ENCODE peak calls at places on chromosomes 7 and 10, in five cellular contexts. N is K562, V is HepG2, P is HCT116, J is GM12878. U is an unnamed sample.

GRCh38 chr10:112792487-112793196 is 157.4 kb upstream of the TCF7L2 start:
- DNase-seq in V (no peak), J (no peak), P (no peak), N (no peak), U (peak; percentile 43)

GRCh38 chr7:2954433-2954853 is 89.2 kb downstream of the CARD11 start:
- DNase-seq in N (no peak), P (no peak), V (no peak), J (no peak), U (no peak)

GRCh38 chr10:15169555-15170407 is 1.3 kb upstream of the NMT2 start:
- DNase-seq in P (no peak), J (no peak), V (peak; percentile 29), N (no peak), U (no peak)

GRCh38 chr7:16428672-16429071 is 7.3 kb upstream of the CRPPA start:
- DNase-seq in J (no peak), P (no peak), N (no peak), V (no peak), U (no peak)

GRCh38 chr10:133237241-133238065 is at the start of gene VENTX:
- DNase-seq in N (no peak), V (no peak), J (no peak), P (no peak), U (peak; percentile 87)

GRCh38 chr10:114174462-114175190 is 623 bp upstream of the CCDC186 start:
- DNase-seq in J (no peak), P (no peak), V (no peak), N (no peak), U (no peak)

GRCh38 chr10:51137741-51138529 is 63.6 kb downstream of the PRKG1 start:
- DNase-seq in P (no peak), J (no peak), N (no peak), V (no peak), U (no peak)

GRCh38 chr10:80542053-80542452 is 4.4 kb downstream of the SH2D4B start:
- DNase-seq in V (peak; percentile 23), N (no peak), P (no peak), J (no peak), U (no peak)

GRCh38 chr7:74625446-74625845 is 32.1 kb upstream of the GTF2I start:
- DNase-seq in J (no peak), V (peak; percentile 46), P (no peak), N (no peak), U (no peak)

GRCh38 chr7:307970-308369 is 18.0 kb downstream of the FOXL3 start:
- DNase-seq in N (no peak), V (no peak), J (no peak), P (no peak), U (no peak)

GRCh38 chr7:47906883-47907282 is 41.4 kb downstream of the PKD1L1 start:
- DNase-seq in P (no peak), V (peak; percentile 15), N (no peak), J (no peak), U (no peak)

GRCh38 chr7:93935112-93935511 is 13.6 kb downstream of the GNG11 start:
- DNase-seq in V (no peak), P (no peak), J (no peak), N (no peak), U (no peak)

GRCh38 chr10:98404571-98405396 is 10.2 kb downstream of the PYROXD2 start:
- DNase-seq in N (no peak), V (no peak), P (no peak), J (no peak), U (no peak)

GRCh38 chr10:86169066-86169465 is 197.5 kb downstream of the GRID1 start:
- DNase-seq in J (no peak), V (no peak), P (no peak), N (no peak), U (no peak)

GRCh38 chr7:91182819-91183405 is 81.3 kb upstream of the FZD1 start:
- DNase-seq in J (no peak), V (no peak), P (no peak), N (no peak), U (no peak)

GRCh38 chr10:112383325-112383724 is 9.4 kb downstream of the ACSL5 start:
- DNase-seq in N (peak; percentile 63), V (peak; percentile 72), J (no peak), P (peak; percentile 93), U (no peak)

GRCh38 chr7:105691029-105691691 is 109.9 kb upstream of the EFCAB10 start:
- DNase-seq in P (no peak), V (no peak), N (no peak), J (no peak), U (no peak)

GRCh38 chr10:49619613-49620012 is 5.8 kb downstream of the CHAT start:
- DNase-seq in J (no peak), N (peak; percentile 27), V (no peak), P (no peak), U (no peak)

GRCh38 chr7:127771707-127772106 is 119.7 kb downstream of the SND1 start:
- DNase-seq in N (no peak), J (no peak), V (no peak), P (no peak), U (no peak)

GRCh38 chr7:29337628-29338116 is 143.1 kb downstream of the CHN2 start:
- DNase-seq in P (no peak), V (no peak), N (no peak), J (no peak), U (no peak)

GRCh38 chr7:116259821-116260440 is 49.6 kb downstream of the TES start:
- DNase-seq in J (no peak), N (no peak), V (no peak), P (peak; percentile 76), U (no peak)

GRCh38 chr7:151459726-151460473 is 20.0 kb upstream of the CRYGN start:
- DNase-seq in P (peak; percentile 57), J (no peak), N (no peak), V (peak; percentile 79), U (no peak)

GRCh38 chr7:26865094-26865388 is 651 bp upstream of the SKAP2 start:
- DNase-seq in N (peak; percentile 71), P (no peak), J (no peak), V (no peak), U (no peak)

GRCh38 chr10:31675726-31676125 is 252.9 kb downstream of the ARHGAP12 start:
- DNase-seq in P (no peak), J (no peak), V (no peak), N (no peak), U (no peak)

GRCh38 chr7:16644624-16644986 is 949 bp downstream of the ANKMY2 start:
- DNase-seq in V (peak; percentile 9), N (peak; percentile 70), P (no peak), J (no peak), U (no peak)

GRCh38 chr10:5090551-5090950 is 3.7 kb upstream of the AKR1C3 start:
- DNase-seq in P (no peak), N (no peak), V (no peak), J (no peak), U (no peak)

GRCh38 chr10:15106352-15107013 is 9.3 kb downstream of the RPP38 start:
- DNase-seq in V (peak; percentile 66), N (peak; percentile 64), J (peak; percentile 26), P (peak; percentile 50), U (peak; percentile 31)

GRCh38 chr10:113273151-113273876 is 279.5 kb upstream of the HABP2 start:
- DNase-seq in P (no peak), V (no peak), N (no peak), J (no peak), U (no peak)

GRCh38 chr7:102284891-102285540 is 1.7 kb upstream of the SH2B2 start:
- DNase-seq in N (peak; percentile 49), P (no peak), V (no peak), J (no peak), U (no peak)

GRCh38 chr10:14669576-14669975 is 105.1 kb downstream of the FAM107B start:
- DNase-seq in J (no peak), V (no peak), N (no peak), P (no peak), U (no peak)

GRCh38 chr7:26658698-26659084 is 205.7 kb downstream of the SKAP2 start:
- DNase-seq in N (no peak), P (no peak), V (no peak), J (no peak), U (no peak)

GRCh38 chr7:73905360-73905759 is 44.4 kb downstream of the TMEM270 start:
- DNase-seq in J (no peak), N (no peak), V (no peak), P (no peak), U (no peak)

GRCh38 chr10:6221192-6221940 is 18.6 kb downstream of the PFKFB3 start:
- DNase-seq in V (no peak), P (no peak), J (no peak), N (no peak), U (no peak)

GRCh38 chr10:116548301-116548700 is 2.6 kb downstream of the PNLIP start:
- DNase-seq in N (no peak), V (no peak), P (no peak), J (no peak), U (no peak)
- TF ChIP-seq SIN3A in N (no peak), V (no peak), P (no peak), J (no peak), U (no peak)

DNA sequence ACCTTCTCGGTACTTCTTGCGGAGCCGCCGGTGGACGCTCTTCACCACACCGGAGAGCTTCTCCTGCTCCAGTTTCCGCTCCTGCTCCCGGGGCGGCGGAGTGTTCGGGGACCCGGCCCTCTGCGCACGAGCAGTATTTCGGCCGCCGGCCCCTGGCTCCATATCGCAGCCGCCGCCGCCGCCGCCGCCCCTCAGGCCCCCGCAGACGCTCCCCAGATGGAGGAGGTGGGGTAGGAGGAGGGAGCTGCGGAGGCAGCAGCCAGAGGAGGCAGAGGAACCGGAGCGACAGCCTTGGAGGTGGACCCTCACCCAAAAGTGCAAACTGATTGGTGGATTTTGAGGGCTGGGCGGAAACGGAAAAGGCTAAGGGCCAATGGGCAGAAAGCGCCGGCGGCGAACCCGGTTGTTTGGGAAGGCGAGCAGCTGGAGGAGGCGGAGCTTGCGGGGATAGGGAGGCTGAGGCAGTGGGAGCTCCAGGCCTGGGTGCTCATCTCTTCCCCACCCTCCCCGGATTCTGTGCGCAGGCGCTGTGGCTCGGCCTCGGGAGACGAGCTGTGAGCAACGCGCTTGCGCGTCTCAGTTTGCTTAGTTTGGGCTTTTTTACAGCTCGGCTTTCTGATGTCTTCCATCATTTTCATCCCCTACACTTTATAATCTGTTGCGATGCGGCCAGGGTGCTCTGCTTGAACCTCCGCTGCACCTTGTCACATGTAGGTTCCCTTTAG is 146.9 kb downstream of the GPR85 start:
- DNase-seq in J (peak; percentile 97), P (peak; percentile 98), N (peak; percentile 100), V (peak; percentile 98), U (peak; percentile 96)
- TF ChIP-seq POLR2A in J (peak; percentile 77), P (peak; percentile 39), N (peak; percentile 90), V (peak; percentile 68), U (no peak)

GRCh38 chr7:114708646-114709045 is 213.2 kb upstream of the MDFIC start:
- DNase-seq in V (no peak), N (no peak), J (no peak), P (no peak), U (peak; percentile 46)

GRCh38 chr7:114700267-114700666 is 221.6 kb upstream of the MDFIC start:
- DNase-seq in J (no peak), V (no peak), N (no peak), P (no peak), U (no peak)

DNA sequence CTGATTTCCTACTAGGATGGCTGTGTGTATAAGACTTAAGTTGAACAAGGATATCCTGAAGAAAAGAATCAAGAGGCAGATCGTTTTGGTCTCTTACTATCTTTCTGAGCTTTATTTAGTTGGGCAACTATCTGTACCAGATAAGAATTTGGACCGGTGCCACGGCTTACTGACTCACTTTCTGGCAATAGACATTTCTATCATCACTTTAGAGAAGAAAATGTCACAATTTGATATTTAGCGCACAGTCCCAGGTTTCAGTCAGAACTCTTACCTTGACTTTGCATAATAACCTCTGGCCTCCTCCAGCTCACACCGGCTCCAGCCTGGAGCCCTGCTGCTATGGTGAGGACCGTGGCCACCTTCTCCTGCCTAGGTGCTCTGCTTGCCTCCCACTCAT is 218.2 kb upstream of the MDFIC start:
- DNase-seq in V (no peak), J (no peak), N (no peak), P (no peak), U (no peak)
- TF ChIP-seq SIN3A in V (no peak), J (no peak), N (no peak), P (no peak), U (no peak)

GRCh38 chr7:120404042-120404441 is 131.1 kb downstream of the KCND2 start:
- DNase-seq in J (no peak), V (no peak), P (no peak), N (no peak), U (no peak)
- TF ChIP-seq POLR2A in J (no peak), V (no peak), P (no peak), N (no peak), U (no peak)